ENCODE peak calls at places on chromosome 5, in ten cellular contexts. I is right atrium auricular region; Q is CD8-positive, alpha-beta T cell; R is upper lobe of left lung; D is cardiac muscle cell; V is brain microvascular endothelial cell; G is IMR-90; T is adrenal gland; A is HCT116; P is psoas muscle. F is an unnamed sample.
A peak's percentile ranks its signal among the peaks of the same experiment; 100 is the strongest.

GRCh38 chr5:142280066-142281011 is 44.5 kb downstream of the SPRY4 start:
- DNase-seq in I (peak; percentile 84), Q (no peak), R (peak; percentile 45), D (peak; percentile 81), V (peak; percentile 99), G (peak; percentile 79), T (peak; percentile 40), A (no peak), P (peak; percentile 43), F (no peak)

GRCh38 chr5:137488974-137489373 is 10.2 kb downstream of the SPOCK1 start:
- DNase-seq in I (no peak), Q (no peak), R (no peak), D (no peak), V (no peak), G (no peak), T (no peak), A (no peak), P (no peak), F (no peak)

GRCh38 chr5:163893301-163893700 is 387.9 kb downstream of the MAT2B start:
- DNase-seq in I (no peak), Q (no peak), R (no peak), D (no peak), V (no peak), G (peak; percentile 41), T (no peak), A (no peak), P (no peak), F (no peak)

GRCh38 chr5:173707392-173707791 is 90.9 kb upstream of the BOD1 start:
- DNase-seq in I (peak; percentile 66), Q (no peak), R (no peak), D (no peak), V (peak; percentile 65), G (peak; percentile 44), T (peak; percentile 90), A (no peak), P (peak; percentile 81), F (no peak)

GRCh38 chr5:107861565-107861964 is 190.8 kb upstream of the EFNA5 start:
- DNase-seq in I (no peak), Q (no peak), R (peak; percentile 39), D (no peak), V (no peak), G (no peak), T (no peak), A (no peak), P (no peak), F (no peak)

GRCh38 chr5:141825836-141826560 is 52.2 kb downstream of the PCDH1 start:
- DNase-seq in I (no peak), Q (no peak), R (no peak), D (peak; percentile 36), V (no peak), G (no peak), T (no peak), A (no peak), P (no peak), F (no peak)

GRCh38 chr5:73153513-73153912 is 19.5 kb upstream of the TMEM174 start:
- DNase-seq in I (no peak), Q (no peak), R (no peak), D (no peak), V (no peak), G (no peak), T (no peak), A (no peak), P (no peak), F (no peak)

GRCh38 chr5:55914971-55915370 is 63.8 kb downstream of the IL31RA start:
- DNase-seq in I (peak; percentile 16), Q (no peak), R (no peak), D (no peak), V (no peak), G (no peak), T (no peak), A (no peak), P (no peak), F (no peak)

GRCh38 chr5:68817696-68818695 is 275.8 kb upstream of the SLC30A5 start:
- DNase-seq in I (no peak), Q (no peak), R (peak; percentile 26), D (no peak), V (no peak), G (no peak), T (no peak), A (no peak), P (no peak), F (no peak)

DNA sequence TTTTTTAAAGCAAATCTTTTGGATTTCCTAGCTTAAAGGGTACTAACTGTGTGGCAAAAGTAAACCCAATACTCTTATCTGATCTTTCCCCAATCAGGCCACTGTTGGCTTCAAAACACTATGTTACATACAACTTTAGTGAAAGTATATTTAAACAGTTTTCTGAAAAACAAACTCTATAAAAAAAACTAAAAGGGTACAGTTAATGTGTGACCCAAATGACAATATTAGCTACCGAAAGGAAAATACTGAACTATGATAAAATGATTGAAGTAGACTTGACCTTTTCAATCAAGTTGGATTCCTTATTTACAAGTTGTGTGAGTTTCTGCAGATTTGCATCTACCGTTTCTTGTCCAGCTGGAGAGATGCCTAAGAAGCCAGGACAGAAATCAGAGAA is 5.8 kb downstream of the MTX3 start:
- DNase-seq in I (no peak), Q (no peak), R (no peak), D (no peak), V (no peak), G (no peak), T (no peak), A (no peak), P (no peak), F (no peak)
- H3K36me3 ChIP-seq in I (peaks cover 55% of the 10 kb centered on the region), Q (peaks cover 13% of the 10 kb centered on the region), R (peaks cover 36% of the 10 kb centered on the region), D (peaks cover 31% of the 10 kb centered on the region), V (peaks cover 16% of the 10 kb centered on the region), G (peaks cover 22% of the 10 kb centered on the region), T (peaks cover 55% of the 10 kb centered on the region), A (peaks cover 38% of the 10 kb centered on the region), P (peaks cover 3% of the 10 kb centered on the region), F (peaks cover 3% of the 10 kb centered on the region)

DNA sequence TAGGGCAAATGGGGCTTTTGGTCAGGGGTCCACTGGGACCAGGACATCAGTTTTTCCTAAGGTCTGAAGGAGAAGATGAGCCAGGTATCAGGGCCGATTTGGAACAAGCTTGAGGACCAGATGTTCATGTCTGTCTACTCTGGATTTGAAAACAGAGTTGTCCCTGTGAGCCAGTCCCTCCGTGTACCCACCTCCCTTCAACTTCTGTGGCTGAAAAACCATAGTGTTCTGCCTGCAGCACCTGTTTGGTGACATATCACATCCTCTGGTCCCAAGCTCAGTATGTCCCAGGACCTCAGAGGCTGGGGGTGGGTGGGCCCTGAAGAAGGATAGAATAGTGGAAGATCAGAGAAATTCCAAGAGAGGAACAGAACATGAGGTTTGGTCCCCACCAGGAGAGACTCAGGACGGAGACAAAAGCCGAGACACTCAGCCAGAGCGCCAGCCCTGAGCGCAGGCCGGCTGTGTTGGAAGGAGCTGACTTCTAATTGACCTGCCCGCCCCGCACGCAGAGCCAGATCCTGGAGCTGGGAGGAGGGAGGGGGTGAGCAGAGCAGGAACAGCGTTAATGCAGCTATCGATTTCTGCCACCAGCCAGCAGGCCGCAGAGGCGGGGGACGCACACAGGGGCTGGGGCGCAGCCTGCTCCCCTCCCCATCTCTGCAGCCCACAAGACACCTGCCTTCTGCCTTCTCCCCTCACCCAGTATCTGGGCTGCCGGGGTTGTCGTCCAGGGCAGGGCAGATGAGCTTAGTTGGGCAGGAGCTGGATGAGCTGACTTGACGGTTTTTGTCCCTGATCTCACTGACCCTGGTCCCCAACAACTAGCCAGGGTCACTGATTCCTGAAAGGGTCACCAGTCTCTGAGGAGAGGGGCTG is 29.5 kb downstream of the CXXC5 start:
- DNase-seq in I (no peak), Q (no peak), R (no peak), D (peak; percentile 65), V (no peak), G (no peak), T (no peak), A (no peak), P (no peak), F (no peak)
- H3K36me3 ChIP-seq in I (peaks cover 26% of the 10 kb centered on the region), Q (no peaks in the 10 kb centered on the region), R (peaks cover 27% of the 10 kb centered on the region), D (peaks cover 9% of the 10 kb centered on the region), V (peaks cover 24% of the 10 kb centered on the region), G (peaks cover 22% of the 10 kb centered on the region), T (peaks cover 13% of the 10 kb centered on the region), A (peaks cover 6% of the 10 kb centered on the region), P (no peaks in the 10 kb centered on the region), F (peaks cover 13% of the 10 kb centered on the region)

DNA sequence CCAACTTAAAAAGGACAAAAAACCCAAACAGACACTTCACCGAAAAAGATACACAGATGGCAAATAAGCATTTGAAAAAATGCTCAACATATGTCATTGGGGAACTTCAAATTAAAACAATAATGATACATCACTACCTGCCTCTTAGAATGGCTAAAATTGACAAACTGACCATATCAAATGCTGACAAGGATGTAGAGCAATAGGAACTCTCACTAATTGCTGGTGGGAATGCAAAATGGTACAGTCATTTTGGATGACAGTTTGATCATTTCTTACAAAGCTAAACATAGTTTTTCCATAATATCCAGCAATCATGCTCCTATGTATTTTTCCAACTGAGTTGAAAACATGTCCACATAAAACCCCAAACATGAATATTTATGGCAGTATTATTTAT is 58.9 kb upstream of the RAPGEF6 start:
- DNase-seq in I (no peak), Q (no peak), R (no peak), D (no peak), V (no peak), G (no peak), T (no peak), A (no peak), P (no peak), F (no peak)
- H3K36me3 ChIP-seq in I (peaks cover 19% of the 10 kb centered on the region), Q (no peaks in the 10 kb centered on the region), R (peaks cover 14% of the 10 kb centered on the region), D (peaks cover 25% of the 10 kb centered on the region), V (peaks cover 19% of the 10 kb centered on the region), G (peaks cover 16% of the 10 kb centered on the region), T (peaks cover 10% of the 10 kb centered on the region), A (no peaks in the 10 kb centered on the region), P (no peaks in the 10 kb centered on the region), F (no peaks in the 10 kb centered on the region)

GRCh38 chr5:177431317-177432142 is 5.1 kb downstream of the GRK6 start:
- DNase-seq in I (no peak), Q (peak; percentile 59), R (peak; percentile 88), D (no peak), V (no peak), G (no peak), T (no peak), A (no peak), P (no peak), F (no peak)

GRCh38 chr5:177429248-177430045 is 3.0 kb downstream of the GRK6 start:
- DNase-seq in I (no peak), Q (peak; percentile 75), R (no peak), D (no peak), V (no peak), G (no peak), T (peak; percentile 63), A (no peak), P (peak; percentile 54), F (no peak)

GRCh38 chr5:177430146-177430951 is 3.9 kb downstream of the GRK6 start:
- DNase-seq in I (no peak), Q (no peak), R (no peak), D (no peak), V (no peak), G (no peak), T (no peak), A (no peak), P (no peak), F (no peak)

GRCh38 chr5:177432143-177432904 is 5.8 kb downstream of the GRK6 start:
- DNase-seq in I (no peak), Q (no peak), R (no peak), D (no peak), V (no peak), G (no peak), T (no peak), A (no peak), P (no peak), F (no peak)

DNA sequence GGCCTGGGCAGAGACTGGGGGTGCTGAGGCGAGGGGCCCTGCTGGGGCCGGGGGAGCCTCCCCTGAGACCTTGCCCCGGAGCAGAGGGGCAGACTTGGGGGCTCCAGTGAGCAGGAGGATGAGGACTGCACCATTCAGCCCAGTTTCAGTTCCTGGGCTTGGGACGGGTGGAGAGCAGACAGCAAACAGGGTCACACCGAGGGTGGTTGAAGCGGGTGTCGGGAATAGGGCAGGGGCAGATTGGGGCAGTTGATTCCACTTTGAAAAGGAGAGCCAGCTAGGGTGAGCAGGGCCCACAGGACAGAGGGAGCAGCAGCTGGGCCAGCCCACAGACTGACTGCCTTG is 4.5 kb downstream of the GRK6 start:
- DNase-seq in I (no peak), Q (no peak), R (no peak), D (no peak), V (no peak), G (no peak), T (no peak), A (no peak), P (no peak), F (no peak)
- H3K36me3 ChIP-seq in I (peaks cover 41% of the 10 kb centered on the region), Q (peaks cover 48% of the 10 kb centered on the region), R (peaks cover 55% of the 10 kb centered on the region), D (peaks cover 34% of the 10 kb centered on the region), V (peaks cover 41% of the 10 kb centered on the region), G (peaks cover 37% of the 10 kb centered on the region), T (peaks cover 39% of the 10 kb centered on the region), A (peaks cover 18% of the 10 kb centered on the region), P (no peaks in the 10 kb centered on the region), F (peaks cover 31% of the 10 kb centered on the region)

F was measured in BJ.